ENCODE peak calls at places on chromosome 17, in four cellular contexts. G is pons, I is right atrium auricular region, E is mammary epithelial cell. N is an unnamed sample.

GRCh38 chr17:42577140-42577531 is 393 bp downstream of the PSMC3IP start:
- DNase-seq in G (no peak), E (no peak), I (no peak), N (no peak)

GRCh38 chr17:57294629-57295501 is 38.5 kb downstream of the MSI2 start:
- DNase-seq in E (peak; percentile 16), G (peak; percentile 71), I (no peak), N (no peak)

GRCh38 chr17:50278526-50279180 is 4.4 kb downstream of the TMEM92 start:
- DNase-seq in G (no peak), I (no peak), E (no peak), N (no peak)

GRCh38 chr17:76672892-76673291 is 29.3 kb upstream of the ST6GALNAC1 start:
- DNase-seq in I (no peak), G (no peak), E (no peak), N (no peak)

GRCh38 chr17:71500761-71501555 is 619.9 kb upstream of the SOX9 start:
- DNase-seq in G (no peak), E (peak; percentile 50), I (no peak), N (no peak)

GRCh38 chr17:76734080-76734840 is 2.9 kb downstream of the SRSF2 start:
- DNase-seq in E (no peak), I (no peak), G (no peak), N (no peak)

GRCh38 chr17:19812407-19812806 is 55.3 kb downstream of the ULK2 start:
- DNase-seq in G (peak; percentile 73), I (no peak), E (no peak), N (no peak)

GRCh38 chr17:57823469-57824401 is 26.1 kb downstream of the MRPS23 start:
- DNase-seq in E (peak; percentile 19), I (no peak), G (no peak), N (no peak)

GRCh38 chr17:61168506-61168905 is 231.1 kb upstream of the TBX2 start:
- DNase-seq in G (no peak), I (no peak), E (no peak), N (no peak)

GRCh38 chr17:47934856-47935255 is 6.5 kb upstream of the PNPO start:
- DNase-seq in G (no peak), I (no peak), E (peak; percentile 27), N (no peak)

GRCh38 chr17:80364091-80364691 is 50.8 kb upstream of the ENDOV start:
- DNase-seq in G (peak; percentile 8), I (no peak), E (peak; percentile 24), N (no peak)